ENCODE peak calls at places on chromosomes 2 and 18, in eight cellular contexts. R, Z, M, B, F, D, Y and S are unnamed samples.

GRCh38 chr2:28088970-28089369 is 198.4 kb downstream of the BABAM2 start:
- DNase-seq in Y (no peak), B (no peak), R (no peak), F (no peak), M (no peak), Z (no peak), D (no peak), S (no peak)

GRCh38 chr18:3230401-3231334 is 10.9 kb upstream of the MYOM1 start:
- DNase-seq in M (no peak), D (peak), R (no peak), Z (no peak), F (no peak), B (no peak), Y (no peak), S (no peak)

GRCh38 chr2:174327958-174328308 is 6.8 kb upstream of the SP9 start:
- DNase-seq in F (no peak), B (no peak), R (no peak), Y (no peak), D (no peak), Z (no peak), M (no peak), S (no peak)

GRCh38 chr18:45835057-45835634 is 9.7 kb downstream of the SIGLEC15 start:
- DNase-seq in Y (no peak), M (no peak), F (no peak), R (no peak), B (no peak), Z (no peak), D (no peak), S (no peak)

GRCh38 chr2:11746807-11747459 is 501 bp downstream of the LPIN1 start:
- DNase-seq in Y (no peak), F (no peak), D (no peak), M (no peak), Z (no peak), R (no peak), B (peak), S (no peak)

GRCh38 chr18:681985-682384 is 24.5 kb downstream of the TYMS start:
- DNase-seq in F (no peak), M (no peak), D (no peak), R (no peak), Z (no peak), Y (no peak), B (no peak), S (no peak)

GRCh38 chr2:109370399-109370990 is 241.5 kb downstream of the SH3RF3 start:
- DNase-seq in M (no peak), B (no peak), D (no peak), Y (no peak), Z (no peak), R (no peak), F (no peak), S (no peak)

GRCh38 chr2:217610411-217610814 is 392.4 kb downstream of the TNS1 start:
- DNase-seq in F (no peak), D (no peak), M (no peak), Y (no peak), Z (no peak), R (peak), B (no peak), S (no peak)

GRCh38 chr2:96828436-96828835 is 12.4 kb downstream of the CNNM3 start:
- DNase-seq in F (no peak), M (no peak), B (no peak), R (no peak), D (no peak), Z (no peak), Y (no peak), S (no peak)

GRCh38 chr2:54106631-54107454 is 8.6 kb upstream of the ACYP2 start:
- DNase-seq in Z (no peak), D (peak), Y (no peak), F (no peak), R (no peak), M (no peak), B (peak), S (no peak)

GRCh38 chr2:161238264-161238558 is 70.0 kb upstream of the PSMD14 start:
- DNase-seq in B (no peak), R (no peak), M (no peak), Y (no peak), Z (no peak), D (no peak), F (no peak), S (no peak)

GRCh38 chr18:56447972-56448371 is 190.4 kb downstream of the TXNL1 start:
- DNase-seq in R (no peak), F (no peak), Z (no peak), M (no peak), B (no peak), Y (no peak), D (no peak), S (no peak)

GRCh38 chr2:205776139-205776538 is 93.8 kb downstream of the NRP2 start:
- DNase-seq in M (peak), B (peak), Y (no peak), F (no peak), Z (no peak), D (peak), R (no peak), S (no peak)

GRCh38 chr18:12911025-12911927 is 27.2 kb upstream of the PTPN2 start:
- DNase-seq in M (peak), F (no peak), B (no peak), Y (no peak), R (no peak), D (no peak), Z (peak), S (no peak)

GRCh38 chr2:8219096-8219495 is 462.8 kb upstream of the ID2 start:
- DNase-seq in D (no peak), F (no peak), R (no peak), Y (no peak), M (no peak), B (no peak), Z (no peak), S (no peak)

GRCh38 chr2:142307086-142307485 is 176.3 kb upstream of the LRP1B start:
- DNase-seq in R (no peak), F (no peak), M (no peak), Y (no peak), B (no peak), D (no peak), Z (no peak), S (no peak)

GRCh38 chr18:44036500-44036899 is 644.2 kb upstream of the SETBP1 start:
- DNase-seq in Z (no peak), R (no peak), D (no peak), Y (no peak), F (no peak), B (peak), M (peak), S (no peak)

GRCh38 chr2:170271340-170271739 is 93.4 kb downstream of the MYO3B start:
- DNase-seq in Z (no peak), R (no peak), D (no peak), F (no peak), M (no peak), Y (no peak), B (peak), S (no peak)

GRCh38 chr2:54497738-54498680 is 41.9 kb downstream of the SPTBN1 start:
- DNase-seq in Y (no peak), M (no peak), F (no peak), Z (no peak), R (no peak), D (peak), B (peak), S (no peak)

GRCh38 chr2:108244667-108245414 is 5.1 kb downstream of the SULT1C3 start:
- DNase-seq in M (no peak), B (no peak), R (no peak), Y (no peak), F (no peak), Z (no peak), D (no peak), S (no peak)

GRCh38 chr2:142286618-142287017 is 155.8 kb upstream of the LRP1B start:
- DNase-seq in B (peak), Z (no peak), Y (no peak), R (no peak), M (no peak), D (no peak), F (no peak), S (no peak)

GRCh38 chr2:130836501-130837174 is at the start of gene ARHGEF4:
- DNase-seq in Z (no peak), D (peak), F (no peak), Y (no peak), M (peak), B (peak), R (no peak), S (no peak)

GRCh38 chr2:39620067-39620466 is 45.6 kb upstream of the TMEM178A start:
- DNase-seq in F (peak), Z (peak), Y (no peak), M (no peak), B (no peak), R (no peak), D (peak), S (peak)

GRCh38 chr2:200913654-200914053 is 24.5 kb downstream of the NIF3L1 start:
- DNase-seq in B (no peak), Y (no peak), D (no peak), F (no peak), Z (no peak), M (no peak), R (no peak), S (no peak)

GRCh38 chr2:140893685-140894084 is 1237.1 kb downstream of the LRP1B start:
- DNase-seq in B (no peak), M (no peak), R (no peak), D (no peak), F (peak), Y (no peak), Z (no peak), S (no peak)

GRCh38 chr18:8329186-8329771 is 280.0 kb upstream of the RAB12 start:
- DNase-seq in D (no peak), B (peak), M (no peak), R (no peak), Y (no peak), F (peak), Z (no peak), S (no peak)

GRCh38 chr2:141439524-141439923 is 691.3 kb downstream of the LRP1B start:
- DNase-seq in Y (no peak), Z (no peak), F (no peak), B (no peak), M (no peak), D (no peak), R (no peak), S (no peak)

GRCh38 chr2:10489842-10490555 is 41.9 kb upstream of the ODC1 start:
- DNase-seq in F (no peak), B (no peak), Z (no peak), M (no peak), R (no peak), D (no peak), Y (no peak), S (no peak)

GRCh38 chr2:197073701-197074433 is 147.4 kb upstream of the PGAP1 start:
- DNase-seq in Z (peak), M (peak), Y (no peak), F (no peak), R (no peak), D (no peak), B (no peak), S (no peak)

GRCh38 chr2:71190959-71191943 is 35.7 kb downstream of the PAIP2B start:
- DNase-seq in Z (no peak), F (no peak), D (no peak), R (no peak), B (peak), Y (no peak), M (no peak), S (no peak)

GRCh38 chr2:24352664-24353063 is 7.7 kb downstream of the ITSN2 start:
- DNase-seq in M (no peak), D (no peak), Y (no peak), R (no peak), F (no peak), Z (no peak), B (no peak), S (no peak)

GRCh38 chr2:24353364-24353763 is 7.0 kb downstream of the ITSN2 start:
- DNase-seq in D (no peak), Y (no peak), Z (no peak), F (no peak), M (no peak), R (no peak), B (no peak), S (no peak)

GRCh38 chr2:24351627-24351938 is 8.8 kb downstream of the ITSN2 start:
- DNase-seq in M (no peak), Y (no peak), D (no peak), Z (no peak), R (no peak), F (no peak), B (no peak), S (no peak)

GRCh38 chr2:24350826-24351626 is 9.3 kb downstream of the ITSN2 start:
- DNase-seq in Y (no peak), M (no peak), B (no peak), F (no peak), R (no peak), D (no peak), Z (no peak), S (no peak)

DNA sequence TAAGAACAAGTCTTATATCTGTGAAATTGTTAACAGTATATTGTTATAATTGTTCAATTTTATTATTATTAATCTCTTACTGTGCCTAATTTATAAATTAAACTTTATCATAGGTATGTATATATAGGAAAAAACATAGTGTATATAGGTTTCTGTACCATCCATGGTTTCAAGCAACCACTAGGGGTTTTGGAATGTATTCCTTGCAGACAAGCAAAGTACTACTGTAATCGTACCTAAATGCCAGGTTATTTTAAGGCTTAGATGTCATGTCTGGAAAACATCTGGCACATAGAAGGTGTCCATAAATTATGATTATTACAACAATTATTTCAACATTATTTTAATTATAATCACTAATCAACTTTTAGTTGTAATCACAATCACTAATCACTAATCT is 8.4 kb downstream of the ITSN2 start:
- DNase-seq in Y (no peak), B (peak), R (no peak), F (no peak), D (no peak), Z (no peak), M (no peak), S (no peak)
- TF ChIP-seq CTCF in Y (peak), B (no peak), R (peak), F (peak), D (peak), Z (no peak), M (no peak), S (no peak)

GRCh38 chr18:62529597-62529996 is 6.8 kb downstream of the ZCCHC2 start:
- DNase-seq in R (no peak), D (no peak), F (no peak), Z (no peak), Y (no peak), B (no peak), M (no peak), S (no peak)
- TF ChIP-seq CTCF in R (no peak), D (no peak), F (no peak), Z (no peak), Y (no peak), B (no peak), M (no peak), S (no peak)

DNA sequence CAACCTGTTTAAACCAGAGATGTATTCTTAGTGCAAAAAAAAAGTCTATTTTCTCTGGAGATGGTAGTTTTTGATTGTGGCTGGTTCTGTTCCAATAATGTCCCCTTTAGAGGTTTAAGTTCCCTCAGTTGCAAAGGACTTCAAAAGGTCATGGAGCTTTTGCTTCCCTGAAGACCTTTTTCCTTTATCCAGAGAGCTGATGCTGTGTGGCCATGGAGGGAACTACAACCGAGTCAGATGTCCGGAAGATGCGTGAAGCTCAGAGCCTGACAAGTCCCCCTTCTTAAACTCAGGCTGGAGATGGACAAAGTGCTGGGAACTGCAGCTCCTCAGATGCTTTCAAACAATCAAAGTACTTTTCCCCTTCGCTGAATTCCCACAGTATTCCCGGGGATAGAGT is 176.1 kb downstream of the TMEM18 start:
- DNase-seq in M (no peak), D (peak), B (no peak), F (no peak), Y (no peak), R (no peak), Z (no peak), S (no peak)
- TF ChIP-seq CTCF in M (no peak), D (no peak), B (no peak), F (no peak), Y (peak), R (peak), Z (no peak), S (no peak)

GRCh38 chr2:45532171-45532570 is 78.9 kb downstream of the SRBD1 start:
- DNase-seq in B (no peak), F (no peak), Y (no peak), M (no peak), R (no peak), Z (no peak), D (no peak), S (no peak)

DNA sequence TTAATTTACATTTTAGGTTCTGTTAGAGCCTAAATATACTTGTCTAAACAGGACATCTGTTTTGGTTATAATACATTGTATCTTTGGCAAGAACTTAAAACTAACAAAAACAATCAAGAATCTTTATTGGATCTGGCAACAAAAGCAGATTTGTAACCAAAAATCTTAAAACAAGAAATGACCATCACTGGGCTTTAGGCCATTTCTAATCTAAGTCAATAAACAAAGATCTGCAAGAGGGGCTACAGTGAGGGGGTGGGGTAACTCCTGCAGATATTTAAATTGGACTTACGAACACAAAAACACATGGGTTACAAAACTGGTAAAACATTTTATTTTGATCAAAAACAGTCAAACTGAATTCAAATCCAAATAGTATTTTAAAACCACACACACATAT is 77.3 kb downstream of the SRBD1 start:
- DNase-seq in B (no peak), M (no peak), Y (no peak), R (no peak), Z (no peak), F (peak), D (no peak), S (peak)
- TF ChIP-seq CTCF in B (no peak), M (no peak), Y (no peak), R (no peak), Z (no peak), F (no peak), D (no peak), S (no peak)

GRCh38 chr2:151361674-151362380 is 4.4 kb downstream of the TNFAIP6 start:
- DNase-seq in M (no peak), Y (no peak), D (no peak), Z (no peak), B (no peak), R (no peak), F (no peak), S (no peak)
- TF ChIP-seq CTCF in M (no peak), Y (no peak), D (no peak), Z (no peak), B (no peak), R (no peak), F (no peak), S (no peak)

DNA sequence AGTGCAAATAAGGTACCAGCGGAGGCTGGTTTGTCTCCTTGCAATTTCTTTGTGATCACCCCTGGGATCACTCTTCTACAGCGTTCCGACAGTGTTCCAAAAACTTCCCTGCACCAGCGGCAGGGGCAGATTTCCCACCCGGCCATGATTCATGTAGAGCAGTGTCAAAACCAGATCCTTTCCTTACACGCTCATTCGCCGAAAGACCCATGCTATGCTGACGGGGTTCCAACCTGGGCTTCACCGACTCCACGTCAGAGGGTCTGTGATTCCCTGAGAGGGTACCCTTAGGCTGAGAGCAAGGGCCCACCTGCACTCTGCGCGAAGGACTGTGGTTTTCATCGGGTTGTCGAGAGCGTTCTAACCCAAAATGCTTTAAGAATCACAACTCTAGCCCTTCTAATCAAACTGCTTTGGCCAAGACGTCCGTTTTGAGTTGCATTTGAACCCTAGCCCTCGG is 379 bp upstream of the TTC27 start:
- DNase-seq in Y (no peak), M (peak), F (peak), R (no peak), B (peak), Z (peak), D (no peak), S (no peak)
- TF ChIP-seq CTCF in Y (peak), M (peak), F (peak), R (peak), B (peak), Z (no peak), D (no peak), S (peak)